ENCODE peak calls at places on chromosomes 5 and 9, in nine cellular contexts. B, M, J, V, F, Z, D, L and R are unnamed samples.
A peak's percentile ranks its signal among the peaks of the same experiment; 100 is the strongest.

GRCh38 chr9:133787749-133788015 is 49.5 kb upstream of the SARDH start:
- DNase-seq in B (peak; percentile 11), M (peak; percentile 42), J (no peak), V (no peak), F (no peak), Z (peak; percentile 93), D (no peak), L (no peak), R (no peak)

GRCh38 chr9:88092699-88093359 is 45.4 kb downstream of the SPATA31C2 start:
- DNase-seq in B (peak; percentile 40), M (peak; percentile 50), J (no peak), V (no peak), F (peak; percentile 28), Z (no peak), D (no peak), L (peak; percentile 33), R (no peak)

GRCh38 chr9:91949293-91949945 is 609 bp downstream of the ROR2 start:
- DNase-seq in B (no peak), M (peak; percentile 57), J (no peak), V (no peak), F (no peak), Z (no peak), D (no peak), L (no peak), R (peak; percentile 38)

GRCh38 chr5:14720236-14720923 is 55.9 kb downstream of the OTULIN start:
- DNase-seq in B (peak; percentile 34), M (no peak), J (no peak), V (no peak), F (no peak), Z (no peak), D (no peak), L (no peak), R (no peak)

GRCh38 chr5:62093981-62094380 is 212.0 kb upstream of the KIF2A start:
- DNase-seq in B (peak; percentile 16), M (peak; percentile 66), J (no peak), V (no peak), F (no peak), Z (no peak), D (no peak), L (peak; percentile 27), R (no peak)

GRCh38 chr5:164000241-164000640 is 494.8 kb downstream of the MAT2B start:
- DNase-seq in B (no peak), M (no peak), J (no peak), V (no peak), F (peak; percentile 27), Z (no peak), D (no peak), L (no peak), R (no peak)

GRCh38 chr5:69049151-69049550 is 44.7 kb upstream of the SLC30A5 start:
- DNase-seq in B (no peak), M (no peak), J (no peak), V (no peak), F (no peak), Z (no peak), D (no peak), L (no peak), R (no peak)

GRCh38 chr5:39100851-39101396 is 26.7 kb upstream of the RICTOR start:
- DNase-seq in B (peak; percentile 99), M (no peak), J (peak; percentile 22), V (no peak), F (peak; percentile 17), Z (no peak), D (no peak), L (no peak), R (no peak)

GRCh38 chr9:113456235-113456634 is 7.3 kb upstream of the RGS3 start:
- DNase-seq in B (no peak), M (no peak), J (no peak), V (no peak), F (no peak), Z (no peak), D (no peak), L (no peak), R (no peak)

GRCh38 chr9:74645007-74645639 is 148.0 kb downstream of the RORB start:
- DNase-seq in B (peak; percentile 26), M (peak; percentile 44), J (no peak), V (no peak), F (peak; percentile 24), Z (no peak), D (no peak), L (no peak), R (peak; percentile 35)

GRCh38 chr5:1542755-1543154 is 19.0 kb upstream of the LPCAT1 start:
- DNase-seq in B (peak; percentile 79), M (no peak), J (no peak), V (no peak), F (no peak), Z (no peak), D (no peak), L (peak; percentile 87), R (no peak)

GRCh38 chr9:114678130-114678529 is 3.9 kb downstream of the TEX48 start:
- DNase-seq in B (no peak), M (no peak), J (no peak), V (no peak), F (no peak), Z (no peak), D (no peak), L (no peak), R (no peak)

GRCh38 chr5:57445006-57445714 is 37.5 kb downstream of the ACTBL2 start:
- DNase-seq in B (no peak), M (no peak), J (no peak), V (no peak), F (no peak), Z (no peak), D (no peak), L (no peak), R (no peak)

GRCh38 chr9:92609142-92609500 is 60.8 kb downstream of the IPPK start:
- DNase-seq in B (no peak), M (no peak), J (no peak), V (no peak), F (peak; percentile 39), Z (no peak), D (no peak), L (no peak), R (no peak)

GRCh38 chr9:137972988-137973470 is 95.4 kb downstream of the CACNA1B start:
- DNase-seq in B (no peak), M (peak; percentile 2), J (no peak), V (no peak), F (no peak), Z (no peak), D (no peak), L (no peak), R (no peak)

GRCh38 chr5:143153332-143154119 is 250.0 kb downstream of the NR3C1 start:
- DNase-seq in B (peak; percentile 78), M (no peak), J (no peak), V (no peak), F (peak; percentile 25), Z (no peak), D (no peak), L (peak; percentile 76), R (no peak)

GRCh38 chr9:119801311-119801710 is 432.1 kb upstream of the BRINP1 start:
- DNase-seq in B (peak; percentile 40), M (no peak), J (no peak), V (no peak), F (no peak), Z (no peak), D (no peak), L (no peak), R (no peak)

GRCh38 chr5:57276353-57276752 is 102.5 kb downstream of the GPBP1 start:
- DNase-seq in B (no peak), M (no peak), J (no peak), V (no peak), F (no peak), Z (no peak), D (no peak), L (no peak), R (no peak)

GRCh38 chr5:62689599-62690368 is 111.2 kb downstream of the LRRC70 start:
- DNase-seq in B (no peak), M (no peak), J (no peak), V (no peak), F (no peak), Z (no peak), D (no peak), L (no peak), R (peak; percentile 89)

GRCh38 chr9:112033237-112034215 is 136.9 kb downstream of the UGCG start:
- DNase-seq in B (no peak), M (no peak), J (no peak), V (no peak), F (no peak), Z (no peak), D (no peak), L (no peak), R (no peak)

GRCh38 chr9:131943397-131943796 is 136.3 kb downstream of the MED27 start:
- DNase-seq in B (no peak), M (no peak), J (no peak), V (no peak), F (no peak), Z (no peak), D (no peak), L (no peak), R (no peak)

GRCh38 chr5:116090192-116090790 is 5.5 kb downstream of the COMMD10 start:
- DNase-seq in B (no peak), M (peak; percentile 27), J (no peak), V (no peak), F (no peak), Z (no peak), D (no peak), L (no peak), R (no peak)

GRCh38 chr5:135179308-135179980 is 145.4 kb upstream of the PITX1 start:
- DNase-seq in B (no peak), M (no peak), J (no peak), V (no peak), F (no peak), Z (no peak), D (no peak), L (no peak), R (no peak)

GRCh38 chr5:112165897-112166737 is 253.0 kb downstream of the EPB41L4A start:
- DNase-seq in B (no peak), M (peak; percentile 39), J (no peak), V (no peak), F (no peak), Z (no peak), D (no peak), L (no peak), R (no peak)

GRCh38 chr9:131097948-131098278 is 1.6 kb downstream of the AIF1L start:
- DNase-seq in B (no peak), M (no peak), J (no peak), V (no peak), F (no peak), Z (no peak), D (no peak), L (no peak), R (no peak)

GRCh38 chr5:150044334-150044681 is 42.0 kb downstream of the CSF1R start:
- DNase-seq in B (peak; percentile 82), M (peak; percentile 42), J (no peak), V (no peak), F (no peak), Z (no peak), D (no peak), L (no peak), R (no peak)

GRCh38 chr9:115999498-115999897 is 154.1 kb upstream of the PAPPA start:
- DNase-seq in B (peak; percentile 55), M (no peak), J (no peak), V (no peak), F (no peak), Z (no peak), D (no peak), L (no peak), R (no peak)

GRCh38 chr9:37290881-37291485 is 131.5 kb upstream of the GRHPR start:
- DNase-seq in B (peak; percentile 89), M (peak; percentile 7), J (no peak), V (no peak), F (no peak), Z (no peak), D (no peak), L (no peak), R (no peak)

GRCh38 chr5:158786390-158786789 is 313.3 kb downstream of the EBF1 start:
- DNase-seq in B (no peak), M (no peak), J (no peak), V (no peak), F (no peak), Z (no peak), D (no peak), L (no peak), R (no peak)

GRCh38 chr5:66671305-66671704 is 75.1 kb downstream of the MAST4 start:
- DNase-seq in B (no peak), M (no peak), J (no peak), V (no peak), F (no peak), Z (no peak), D (no peak), L (no peak), R (no peak)

GRCh38 chr9:129852575-129852974 is 17.3 kb downstream of the USP20 start:
- DNase-seq in B (no peak), M (no peak), J (no peak), V (no peak), F (no peak), Z (no peak), D (no peak), L (no peak), R (no peak)